ENCODE peak calls at places on chromosomes 6 and 20, in five cellular contexts. One of them, this sample, is unnamed.

GRCh38 chr6:17012421-17013225 is 89.2 kb upstream of the STMND1 start:
- DNase-seq in amniotic stem cell: peak
- DNase-seq in NCI-H2171: no peak
- DNase-seq in stomach: no peak
- DNase-seq in T1000: no peak
- DNase-seq in this sample: no peak

GRCh38 chr6:34391023-34391485 is 1.4 kb downstream of the NUDT3 start:
- DNase-seq in amniotic stem cell: peak
- DNase-seq in T1000: no peak
- DNase-seq in stomach: no peak
- DNase-seq in NCI-H2171: peak
- DNase-seq in this sample: peak

GRCh38 chr6:15654250-15654649 is 8.6 kb downstream of the DTNBP1 start:
- DNase-seq in NCI-H2171: no peak
- DNase-seq in T1000: no peak
- DNase-seq in stomach: no peak
- DNase-seq in amniotic stem cell: no peak
- DNase-seq in this sample: no peak

GRCh38 chr20:32457476-32457986 is 99.4 kb downstream of the ASXL1 start:
- DNase-seq in NCI-H2171: peak
- DNase-seq in stomach: peak
- DNase-seq in T1000: peak
- DNase-seq in amniotic stem cell: peak
- DNase-seq in this sample: no peak

GRCh38 chr20:57437672-57438330 is 46.6 kb downstream of the RBM38 start:
- DNase-seq in T1000: no peak
- DNase-seq in stomach: no peak
- DNase-seq in amniotic stem cell: no peak
- DNase-seq in NCI-H2171: no peak
- DNase-seq in this sample: no peak

GRCh38 chr20:57627972-57628650 is 7.9 kb upstream of the ZBP1 start:
- DNase-seq in T1000: no peak
- DNase-seq in amniotic stem cell: no peak
- DNase-seq in NCI-H2171: no peak
- DNase-seq in stomach: no peak
- DNase-seq in this sample: no peak

GRCh38 chr6:43891072-43891870 is 121.3 kb downstream of the VEGFA start:
- DNase-seq in amniotic stem cell: no peak
- DNase-seq in T1000: no peak
- DNase-seq in NCI-H2171: peak
- DNase-seq in stomach: no peak
- DNase-seq in this sample: no peak

GRCh38 chr6:139708342-139709199 is 334.1 kb upstream of the CITED2 start:
- DNase-seq in amniotic stem cell: peak
- DNase-seq in stomach: no peak
- DNase-seq in T1000: peak
- DNase-seq in NCI-H2171: no peak
- DNase-seq in this sample: no peak

GRCh38 chr20:18019068-18019467 is 38.6 kb downstream of the OVOL2 start:
- DNase-seq in amniotic stem cell: no peak
- DNase-seq in NCI-H2171: no peak
- DNase-seq in stomach: no peak
- DNase-seq in T1000: no peak
- DNase-seq in this sample: no peak

GRCh38 chr20:41428285-41428684 is 61.7 kb upstream of the EMILIN3 start:
- DNase-seq in T1000: no peak
- DNase-seq in amniotic stem cell: no peak
- DNase-seq in stomach: no peak
- DNase-seq in NCI-H2171: no peak
- DNase-seq in this sample: no peak

GRCh38 chr20:46361386-46361785 is 45.0 kb downstream of the ELMO2 start:
- DNase-seq in amniotic stem cell: no peak
- DNase-seq in NCI-H2171: no peak
- DNase-seq in stomach: no peak
- DNase-seq in T1000: no peak
- DNase-seq in this sample: no peak